ENCODE peak calls at places on chromosomes 1 and 21, in seven cellular contexts. Y is AG09319; T is CD4-positive, alpha-beta T cell; W is DND-41; Q is GM06990; A is breast epithelium; B is foreskin fibroblast. P is an unnamed sample.

GRCh38 chr1:43337588-43337987 is at the start of gene MPL:
- DNase-seq in Y (no peak), T (no peak), W (no peak), Q (no peak), A (no peak), B (no peak), P (no peak)

GRCh38 chr1:180248731-180249681 is 18.9 kb downstream of the LHX4 start:
- DNase-seq in Y (no peak), T (no peak), W (peak), Q (no peak), A (no peak), B (no peak), P (no peak)

GRCh38 chr1:177228721-177229088 is 57.9 kb downstream of the BRINP2 start:
- DNase-seq in Y (no peak), T (no peak), W (no peak), Q (no peak), A (no peak), B (peak), P (no peak)

GRCh38 chr1:25989860-25990650 is 7.8 kb downstream of the PAFAH2 start:
- DNase-seq in Y (no peak), T (no peak), W (peak), Q (no peak), A (no peak), B (peak), P (no peak)

GRCh38 chr1:17140279-17140678 is 21.0 kb upstream of the PADI2 start:
- DNase-seq in Y (no peak), T (no peak), W (no peak), Q (no peak), A (no peak), B (no peak), P (no peak)

GRCh38 chr1:43573066-43573799 is 42.5 kb downstream of the PTPRF start:
- DNase-seq in Y (no peak), T (no peak), W (no peak), Q (no peak), A (no peak), B (peak), P (no peak)

GRCh38 chr1:22418852-22419480 is 32.7 kb upstream of the ZBTB40 start:
- DNase-seq in Y (no peak), T (no peak), W (no peak), Q (no peak), A (no peak), B (peak), P (no peak)

GRCh38 chr1:33842348-33842747 is 21.5 kb upstream of the HMGB4 start:
- DNase-seq in Y (no peak), T (no peak), W (no peak), Q (no peak), A (no peak), B (no peak), P (no peak)

GRCh38 chr1:40627987-40628902 is 37.2 kb downstream of the RIMS3 start:
- DNase-seq in Y (no peak), T (no peak), W (no peak), Q (peak), A (no peak), B (no peak), P (no peak)

GRCh38 chr1:16082283-16083038 is 9.0 kb upstream of the FAM131C start:
- DNase-seq in Y (no peak), T (peak), W (peak), Q (peak), A (no peak), B (peak), P (peak)

GRCh38 chr1:160244209-160244608 is 18.1 kb downstream of the DCAF8 start:
- DNase-seq in Y (no peak), T (no peak), W (no peak), Q (no peak), A (no peak), B (no peak), P (no peak)

GRCh38 chr1:237124856-237125462 is 83.0 kb downstream of the RYR2 start:
- DNase-seq in Y (no peak), T (no peak), W (peak), Q (no peak), A (no peak), B (no peak), P (no peak)

GRCh38 chr1:179706339-179706941 is 36.7 kb upstream of the FAM163A start:
- DNase-seq in Y (peak), T (peak), W (peak), Q (peak), A (no peak), B (peak), P (no peak)

GRCh38 chr1:77347646-77348045 is 65.8 kb downstream of the AK5 start:
- DNase-seq in Y (no peak), T (no peak), W (no peak), Q (no peak), A (no peak), B (peak), P (no peak)

GRCh38 chr1:34163792-34164509 is 1.1 kb downstream of the CSMD2 start:
- DNase-seq in Y (no peak), T (no peak), W (no peak), Q (no peak), A (no peak), B (peak), P (no peak)

GRCh38 chr1:177976596-177976995 is 6.7 kb upstream of the SEC16B start:
- DNase-seq in Y (no peak), T (no peak), W (no peak), Q (no peak), A (no peak), B (no peak), P (no peak)

GRCh38 chr21:29938968-29939858 is 583 bp downstream of the GRIK1 start:
- DNase-seq in Y (no peak), T (no peak), W (no peak), Q (no peak), A (no peak), B (peak), P (no peak)

GRCh38 chr1:61049850-61050540 is 32.4 kb upstream of the NFIA start:
- DNase-seq in Y (peak), T (peak), W (no peak), Q (peak), A (peak), B (peak), P (peak)

GRCh38 chr1:241990040-241990439 is 8.9 kb downstream of the MAP1LC3C start:
- DNase-seq in Y (peak), T (no peak), W (no peak), Q (no peak), A (peak), B (peak), P (peak)

GRCh38 chr1:218717611-218718010 is 372.5 kb downstream of the TGFB2 start:
- DNase-seq in Y (no peak), T (no peak), W (no peak), Q (no peak), A (no peak), B (peak), P (no peak)

DNA sequence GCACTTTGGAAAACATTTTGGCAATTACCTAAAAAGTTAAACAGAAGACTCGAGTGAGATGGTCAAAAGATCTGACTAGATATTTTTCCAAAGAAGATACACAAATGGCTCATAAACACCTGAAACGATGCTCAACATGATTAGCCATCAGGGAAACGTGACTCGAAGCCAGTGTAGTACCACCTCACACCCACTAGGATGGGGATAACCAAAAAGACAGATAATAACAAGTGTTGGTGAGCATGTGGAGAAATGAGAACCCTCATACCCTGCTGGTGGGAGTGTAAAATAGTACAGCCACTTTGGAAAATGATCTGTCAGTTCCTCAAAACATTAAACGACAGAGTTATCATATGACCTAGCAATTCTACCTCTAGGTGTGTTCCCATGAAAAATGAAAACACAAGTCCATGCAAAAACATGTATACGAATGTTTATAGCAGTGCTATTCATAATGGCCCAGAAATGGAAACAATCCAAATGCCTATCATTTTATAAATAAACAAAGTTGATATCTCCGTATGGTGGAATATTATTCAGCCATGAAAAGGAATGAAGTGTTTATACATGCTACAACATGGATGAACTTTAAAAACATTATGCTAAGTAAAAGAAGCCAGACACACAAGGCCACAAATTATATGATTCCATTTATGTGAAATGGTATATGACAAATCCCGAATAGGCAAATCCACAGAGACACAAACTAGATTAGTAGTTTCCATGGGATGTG is 625.2 kb downstream of the KIF26B start:
- DNase-seq in Y (no peak), T (no peak), W (no peak), Q (no peak), A (no peak), B (no peak), P (no peak)
- TF ChIP-seq CTCF in Y (no peak), T (no peak), W (peak), Q (no peak), A (no peak), B (no peak), P (no peak)

GRCh38 chr1:167197692-167198091 is 23.0 kb upstream of the POU2F1 start:
- DNase-seq in Y (no peak), T (no peak), W (no peak), Q (no peak), A (no peak), B (no peak), P (no peak)
- TF ChIP-seq CTCF in Y (no peak), T (no peak), W (no peak), Q (no peak), A (no peak), B (no peak), P (no peak)

GRCh38 chr1:224162768-224163167 is 20.3 kb upstream of the DEGS1 start:
- DNase-seq in Y (no peak), T (no peak), W (no peak), Q (no peak), A (no peak), B (no peak), P (no peak)
- TF ChIP-seq CTCF in Y (no peak), T (no peak), W (no peak), Q (no peak), A (no peak), B (no peak), P (no peak)

DNA sequence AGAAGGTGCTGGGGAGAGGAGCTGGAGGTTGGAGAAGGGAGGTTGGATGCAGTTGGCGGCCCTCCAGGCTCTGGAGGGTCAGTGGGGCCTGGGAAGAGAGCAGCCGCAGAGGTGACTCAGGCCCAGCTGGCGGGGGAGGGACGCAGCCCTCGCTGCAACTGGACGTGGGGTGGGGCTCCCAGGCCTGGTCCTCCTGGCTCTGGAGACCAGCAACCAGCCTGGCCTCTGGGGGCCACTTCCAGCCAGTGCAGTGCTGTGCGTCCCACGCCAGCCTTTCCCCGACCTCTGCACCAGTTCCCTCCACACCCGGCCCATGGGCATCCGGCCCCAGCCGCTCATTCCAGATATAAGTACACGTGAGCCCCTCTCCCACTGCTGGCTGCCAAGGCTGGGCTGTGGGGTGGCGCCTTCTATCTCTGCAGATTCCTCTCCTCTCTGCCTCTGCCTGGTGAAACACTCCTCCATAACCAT is 38.0 kb upstream of the COL18A1 start:
- DNase-seq in Y (peak), T (no peak), W (no peak), Q (no peak), A (peak), B (peak), P (peak)
- TF ChIP-seq CTCF in Y (peak), T (no peak), W (no peak), Q (no peak), A (no peak), B (no peak), P (no peak)

DNA sequence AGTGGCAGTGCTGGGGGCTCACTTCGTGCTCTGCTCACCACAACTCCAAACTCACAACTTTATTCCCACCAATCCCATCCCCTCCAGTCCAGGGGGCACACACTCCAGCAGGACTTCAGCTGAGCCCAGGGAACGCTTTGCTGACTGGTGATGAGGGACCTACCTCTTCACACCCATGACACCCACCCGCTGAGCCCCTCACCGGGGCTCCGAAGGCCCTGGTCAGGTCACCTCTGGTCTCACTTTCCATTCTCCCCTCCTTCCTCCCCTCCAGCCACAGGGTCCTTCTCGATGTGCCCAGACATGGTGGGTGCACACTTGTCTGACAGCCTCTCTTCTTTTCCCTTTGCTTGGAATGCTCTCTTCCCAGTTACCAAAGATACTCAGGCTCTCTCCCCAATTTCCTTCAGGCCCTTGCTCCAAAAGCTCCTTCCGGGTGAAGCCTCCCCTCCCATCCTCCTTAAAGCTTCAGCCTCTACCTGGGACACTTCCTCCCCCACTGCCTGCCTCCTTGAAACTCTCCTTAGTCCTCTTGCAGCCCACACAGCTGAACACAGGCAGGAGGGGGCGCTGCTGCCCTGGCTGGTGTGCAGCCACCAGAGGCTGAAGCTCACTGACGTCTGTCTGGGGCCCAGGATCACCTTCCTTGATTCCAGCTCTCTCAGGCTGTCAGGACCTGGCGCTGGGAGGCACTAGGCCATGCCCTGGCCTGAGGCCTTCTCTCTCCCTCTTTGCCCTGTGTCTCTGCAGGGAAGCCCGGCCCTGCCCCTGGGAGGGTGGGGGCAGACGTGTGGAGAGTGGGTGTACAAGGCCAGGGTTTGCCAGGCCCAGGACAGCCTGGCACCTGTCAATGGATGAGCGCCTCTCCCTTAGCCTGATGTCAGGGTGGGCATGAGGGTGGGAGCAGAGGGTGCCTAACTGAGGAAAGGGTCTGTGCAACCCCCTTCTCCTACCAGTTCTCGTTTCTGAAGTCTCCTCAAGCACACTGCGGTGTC is 1.6 kb downstream of the KCNE1 start:
- DNase-seq in Y (peak), T (no peak), W (peak), Q (peak), A (peak), B (peak), P (no peak)
- TF ChIP-seq CTCF in Y (peak), T (no peak), W (peak), Q (peak), A (peak), B (peak), P (no peak)

GRCh38 chr1:156490401-156491032 is 10.1 kb downstream of the MEF2D start:
- DNase-seq in Y (no peak), T (no peak), W (no peak), Q (peak), A (no peak), B (peak), P (no peak)
- TF ChIP-seq CTCF in Y (no peak), T (no peak), W (no peak), Q (no peak), A (no peak), B (peak), P (no peak)

GRCh38 chr1:206911064-206911663 is 10.6 kb downstream of the FCMR start:
- DNase-seq in Y (no peak), T (no peak), W (peak), Q (no peak), A (no peak), B (peak), P (no peak)
- TF ChIP-seq CTCF in Y (peak), T (peak), W (peak), Q (peak), A (peak), B (peak), P (peak)

GRCh38 chr1:182035097-182035770 is 26.3 kb downstream of the ZNF648 start:
- DNase-seq in Y (no peak), T (no peak), W (peak), Q (no peak), A (no peak), B (no peak), P (no peak)
- TF ChIP-seq CTCF in Y (no peak), T (no peak), W (peak), Q (peak), A (no peak), B (no peak), P (no peak)

DNA sequence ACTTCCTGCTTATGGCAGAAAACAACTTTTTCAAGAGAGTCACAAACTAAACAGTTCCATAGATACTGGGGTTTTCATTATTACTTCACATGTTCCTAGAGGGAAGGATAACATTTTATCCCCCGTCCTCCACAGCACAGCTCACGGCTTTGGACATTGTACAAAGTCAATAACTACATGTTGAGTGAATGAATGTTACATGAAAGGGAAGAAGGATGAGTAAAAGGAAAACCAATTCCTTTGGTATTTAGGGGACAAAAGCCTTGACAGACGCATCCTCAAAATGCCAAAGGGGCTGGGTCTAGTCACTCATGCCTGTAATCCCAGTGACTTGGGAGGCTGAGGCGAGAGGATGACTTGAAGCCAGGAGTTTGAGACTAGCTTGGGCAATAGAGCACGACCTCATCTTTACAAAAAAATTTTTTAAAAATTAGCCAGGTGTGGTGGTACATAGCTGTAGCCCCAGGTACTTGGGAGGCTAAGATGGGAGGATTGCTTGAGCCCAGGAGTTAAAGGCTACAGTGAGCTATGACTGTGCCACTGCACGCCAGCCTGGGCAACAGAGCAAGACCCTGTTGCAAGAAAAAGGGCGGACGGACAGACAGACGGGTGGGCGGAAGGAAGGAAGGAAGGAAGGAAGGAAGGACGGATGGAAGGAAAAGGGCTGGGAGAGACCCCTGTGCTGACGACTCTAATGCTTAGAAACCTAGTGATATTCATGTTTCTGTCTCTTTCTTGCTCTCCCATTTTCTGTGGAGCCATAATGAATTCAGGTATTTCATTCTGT is 14.6 kb downstream of the PI4KB start:
- DNase-seq in Y (no peak), T (no peak), W (no peak), Q (no peak), A (no peak), B (peak), P (no peak)
- TF ChIP-seq CTCF in Y (no peak), T (no peak), W (no peak), Q (no peak), A (no peak), B (no peak), P (no peak)

P was measured in omental fat pad.